ENCODE peak calls at places on chromosomes 5 and 9, in four cellular contexts. One of them, this sample, is unnamed.

GRCh38 chr5:124519396-124519795 is 227.0 kb downstream of the ZNF608 start:
- DNase-seq in T-helper 9 cell: no peak
- DNase-seq in IMR-90: peak
- DNase-seq in GM06990: peak
- DNase-seq in this sample: no peak

GRCh38 chr5:117077142-117077541 is 502.5 kb upstream of the SEMA6A start:
- DNase-seq in T-helper 9 cell: no peak
- DNase-seq in IMR-90: no peak
- DNase-seq in GM06990: no peak
- DNase-seq in this sample: no peak

GRCh38 chr9:21522348-21522747 is 40.2 kb upstream of the IFNE start:
- DNase-seq in T-helper 9 cell: no peak
- DNase-seq in IMR-90: no peak
- DNase-seq in GM06990: no peak
- DNase-seq in this sample: no peak

GRCh38 chr9:133527444-133527920 is 2.7 kb upstream of the MYMK start:
- DNase-seq in T-helper 9 cell: no peak
- DNase-seq in IMR-90: no peak
- DNase-seq in GM06990: no peak
- DNase-seq in this sample: no peak

GRCh38 chr5:17896605-17897004 is 262.3 kb downstream of the TAF11L14 start:
- DNase-seq in T-helper 9 cell: no peak
- DNase-seq in IMR-90: peak
- DNase-seq in GM06990: no peak
- DNase-seq in this sample: no peak

GRCh38 chr5:71939452-71939932 is 167.8 kb upstream of the MAP1B start:
- DNase-seq in T-helper 9 cell: no peak
- DNase-seq in IMR-90: no peak
- DNase-seq in GM06990: no peak
- DNase-seq in this sample: no peak

GRCh38 chr9:98381311-98382103 is 126.1 kb upstream of the TBC1D2 start:
- DNase-seq in T-helper 9 cell: no peak
- DNase-seq in IMR-90: no peak
- DNase-seq in GM06990: no peak
- DNase-seq in this sample: no peak

GRCh38 chr9:89969156-89969566 is 364.3 kb downstream of the GADD45G start:
- DNase-seq in T-helper 9 cell: no peak
- DNase-seq in IMR-90: peak
- DNase-seq in GM06990: no peak
- DNase-seq in this sample: no peak

GRCh38 chr5:31383734-31384133 is 148.2 kb downstream of the DROSHA start:
- DNase-seq in T-helper 9 cell: no peak
- DNase-seq in IMR-90: peak
- DNase-seq in GM06990: no peak
- DNase-seq in this sample: no peak

GRCh38 chr5:140325486-140325885 is 20.9 kb downstream of the HBEGF start:
- DNase-seq in T-helper 9 cell: no peak
- DNase-seq in IMR-90: no peak
- DNase-seq in GM06990: no peak
- DNase-seq in this sample: no peak

GRCh38 chr5:669842-670395 is 23.2 kb downstream of the TPPP start:
- DNase-seq in T-helper 9 cell: no peak
- DNase-seq in IMR-90: no peak
- DNase-seq in GM06990: no peak
- DNase-seq in this sample: no peak

GRCh38 chr5:85927632-85928031 is 690.1 kb upstream of the COX7C start:
- DNase-seq in T-helper 9 cell: no peak
- DNase-seq in IMR-90: no peak
- DNase-seq in GM06990: no peak
- DNase-seq in this sample: no peak

GRCh38 chr5:116249648-116250047 is 164.8 kb downstream of the COMMD10 start:
- DNase-seq in T-helper 9 cell: no peak
- DNase-seq in IMR-90: no peak
- DNase-seq in GM06990: no peak
- DNase-seq in this sample: no peak

GRCh38 chr5:160439205-160439600 is 17.5 kb downstream of the PTTG1 start:
- DNase-seq in T-helper 9 cell: peak
- DNase-seq in IMR-90: peak
- DNase-seq in GM06990: peak
- DNase-seq in this sample: no peak

GRCh38 chr9:100322954-100323536 is 29.7 kb downstream of the TEX10 start:
- DNase-seq in T-helper 9 cell: peak
- DNase-seq in IMR-90: peak
- DNase-seq in GM06990: no peak
- DNase-seq in this sample: no peak

GRCh38 chr5:15260347-15261278 is 239.4 kb upstream of the FBXL7 start:
- DNase-seq in T-helper 9 cell: no peak
- DNase-seq in IMR-90: peak
- DNase-seq in GM06990: no peak
- DNase-seq in this sample: no peak

GRCh38 chr5:145244251-145244650 is 590.9 kb downstream of the PRELID2 start:
- DNase-seq in T-helper 9 cell: no peak
- DNase-seq in IMR-90: no peak
- DNase-seq in GM06990: no peak
- DNase-seq in this sample: no peak

GRCh38 chr5:150946351-150946905 is 41.6 kb upstream of the ZNF300 start:
- DNase-seq in T-helper 9 cell: no peak
- DNase-seq in IMR-90: peak
- DNase-seq in GM06990: no peak
- DNase-seq in this sample: no peak

GRCh38 chr5:178297751-178298150 is 65.1 kb upstream of the PHYKPL start:
- DNase-seq in T-helper 9 cell: no peak
- DNase-seq in IMR-90: no peak
- DNase-seq in GM06990: no peak
- DNase-seq in this sample: no peak

GRCh38 chr9:93635186-93636107 is 59.1 kb downstream of the PHF2 start:
- DNase-seq in T-helper 9 cell: no peak
- DNase-seq in IMR-90: no peak
- DNase-seq in GM06990: no peak
- DNase-seq in this sample: no peak

GRCh38 chr9:132546148-132547051 is 36.0 kb upstream of the BARHL1 start:
- DNase-seq in T-helper 9 cell: no peak
- DNase-seq in IMR-90: no peak
- DNase-seq in GM06990: no peak
- DNase-seq in this sample: no peak

GRCh38 chr5:179227578-179228311 is 117.5 kb downstream of the ADAMTS2 start:
- DNase-seq in T-helper 9 cell: no peak
- DNase-seq in IMR-90: no peak
- DNase-seq in GM06990: no peak
- DNase-seq in this sample: no peak

GRCh38 chr5:50667653-50668403 is 1.4 kb downstream of the PARP8 start:
- DNase-seq in T-helper 9 cell: peak
- DNase-seq in IMR-90: peak
- DNase-seq in GM06990: peak
- DNase-seq in this sample: peak

This sample was measured in GM12864.